ENCODE peak calls at places on chromosomes 11 and 22, in five cellular contexts. D is neural progenitor cell, Q is choroid plexus epithelial cell, E is A549, Z is BJ. H is an unnamed sample.

GRCh38 chr22:28940441-28940840 is 57.1 kb downstream of the ZNRF3 start:
- DNase-seq in D (peak; percentile 58), Q (no peak), E (no peak), Z (no peak), H (no peak)

GRCh38 chr11:66719111-66719872 is 9.7 kb downstream of the SPTBN2 start:
- DNase-seq in D (no peak), Q (no peak), E (no peak), Z (no peak), H (peak; percentile 58)

GRCh38 chr11:64790205-64791095 is 12.1 kb upstream of the SF1 start:
- DNase-seq in D (no peak), Q (no peak), E (no peak), Z (no peak), H (no peak)

GRCh38 chr11:125069008-125069407 is 5.9 kb downstream of the SLC37A2 start:
- DNase-seq in D (no peak), Q (no peak), E (no peak), Z (no peak), H (peak; percentile 52)

GRCh38 chr11:27898166-27898565 is 197.9 kb upstream of the BDNF start:
- DNase-seq in D (no peak), Q (no peak), E (no peak), Z (no peak), H (no peak)

GRCh38 chr22:43109921-43110443 is 568 bp upstream of the BIK start:
- DNase-seq in D (peak; percentile 64), Q (no peak), E (no peak), Z (no peak), H (no peak)

GRCh38 chr11:1825785-1826451 is 8.9 kb upstream of the SYT8 start:
- DNase-seq in D (no peak), Q (no peak), E (no peak), Z (no peak), H (no peak)

GRCh38 chr11:117259417-117259816 is 26.9 kb downstream of the RNF214 start:
- DNase-seq in D (no peak), Q (peak; percentile 69), E (no peak), Z (peak; percentile 71), H (no peak)

GRCh38 chr11:63887600-63887999 is 29.4 kb downstream of the RCOR2 start:
- DNase-seq in D (no peak), Q (no peak), E (no peak), Z (no peak), H (no peak)

GRCh38 chr11:779120-779954 is 2.0 kb upstream of the GATD1 start:
- DNase-seq in D (no peak), Q (no peak), E (no peak), Z (no peak), H (no peak)

GRCh38 chr11:26027887-26028286 is 304.0 kb upstream of the ANO3 start:
- DNase-seq in D (no peak), Q (no peak), E (no peak), Z (no peak), H (no peak)

GRCh38 chr11:96238563-96239166 is 104.3 kb downstream of the MAML2 start:
- DNase-seq in D (no peak), Q (peak; percentile 46), E (no peak), Z (no peak), H (no peak)

GRCh38 chr11:63670738-63671321 is 346 bp downstream of the ATL3 start:
- DNase-seq in D (peak; percentile 74), Q (no peak), E (peak; percentile 65), Z (no peak), H (no peak)

DNA sequence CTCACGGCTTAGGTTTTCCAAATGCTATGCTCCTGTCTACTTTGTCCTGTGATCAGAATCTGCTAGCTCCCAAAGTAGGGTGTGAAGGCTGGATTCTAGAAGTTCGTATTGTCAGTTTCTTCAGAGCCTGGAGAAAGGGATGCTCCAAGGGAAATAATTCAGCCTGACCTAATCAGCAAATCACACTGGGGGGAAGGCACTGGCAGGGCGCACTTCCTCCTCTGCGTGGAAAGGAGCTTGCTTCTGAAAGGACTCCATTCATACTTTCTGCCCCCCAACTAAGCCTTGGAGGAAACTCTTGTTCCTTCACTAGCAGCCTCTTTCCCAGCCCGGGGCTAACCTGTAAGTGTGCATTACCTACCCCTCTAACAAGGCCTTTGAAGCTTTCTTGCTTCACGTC is 165.9 kb downstream of the NAV2 start:
- DNase-seq in D (no peak), Q (no peak), E (no peak), Z (no peak), H (no peak)
- H3K4me3 ChIP-seq in D (no peak overlapping the region), Q (no peak overlapping the region), E (no peak overlapping the region), Z (no peak overlapping the region), H (no peak overlapping the region)

DNA sequence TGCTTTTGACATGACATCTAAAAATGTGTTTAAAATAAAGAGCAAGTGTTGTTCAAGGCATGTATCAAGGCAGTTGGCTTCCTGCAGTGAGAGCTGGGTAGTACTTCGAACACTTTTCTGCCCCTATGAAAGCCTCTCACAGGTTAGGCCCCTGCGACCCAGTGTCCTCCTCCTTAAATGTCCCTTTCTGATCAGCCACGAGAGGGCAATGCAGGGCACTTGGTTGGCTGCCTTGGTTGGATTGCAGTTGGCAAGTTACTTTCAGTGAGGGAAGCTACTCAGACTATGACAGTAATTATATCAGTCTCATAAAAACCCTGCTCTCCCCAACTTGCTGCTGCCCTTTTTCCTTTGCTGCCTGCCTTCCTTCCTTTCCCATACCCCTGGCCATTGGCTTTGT is 743.8 kb downstream of the NTM start:
- DNase-seq in D (peak; percentile 78), Q (peak; percentile 23), E (peak; percentile 6), Z (no peak), H (peak; percentile 4)
- TF ChIP-seq CTCF in D (peak; percentile 68), Q (peak; percentile 40), E (no peak), Z (peak; percentile 28), H (peak; percentile 79)

DNA sequence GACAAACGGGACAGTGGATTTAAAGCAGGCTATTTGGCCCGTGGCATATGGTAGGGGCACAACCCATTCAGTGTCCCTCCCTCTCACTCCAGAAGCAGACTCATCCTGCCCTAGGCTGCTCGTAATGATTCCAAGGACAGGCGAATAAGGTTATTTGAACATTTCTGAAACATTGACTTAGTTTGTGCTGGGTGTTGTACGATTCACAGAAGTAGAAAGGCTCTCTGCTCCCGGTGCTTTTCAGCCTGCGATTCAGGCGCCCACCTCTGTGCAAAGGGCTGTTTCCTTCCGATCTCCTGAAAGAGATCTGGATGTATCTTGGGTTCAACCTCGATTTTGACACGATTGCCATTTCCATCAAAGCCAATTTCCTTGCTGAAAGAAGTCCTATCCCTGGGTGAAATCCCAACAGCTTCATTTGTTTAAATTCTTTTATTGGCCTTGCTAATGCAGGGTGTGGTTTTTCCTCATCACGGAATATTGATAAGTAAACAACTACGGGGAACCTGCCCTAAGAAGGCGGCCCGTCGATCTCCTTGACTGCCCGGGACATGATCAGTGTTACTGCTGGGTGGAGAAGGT is 1.1 kb upstream of the ZC3H12C start:
- DNase-seq in D (peak; percentile 32), Q (peak; percentile 42), E (no peak), Z (no peak), H (peak; percentile 14)
- H3K4me3 ChIP-seq in D (peak overlapping the region; percentile 83), Q (peak overlapping the region; percentile 74), E (peak overlapping the region; percentile 60), Z (peak overlapping the region; percentile 72), H (peak overlapping the region; percentile 62)

GRCh38 chr11:9765320-9766101 is 101.6 kb downstream of the SWAP70 start:
- DNase-seq in D (peak; percentile 25), Q (peak; percentile 99), E (no peak), Z (peak; percentile 73), H (no peak)
- TF ChIP-seq CTCF in D (no peak), Q (peak; percentile 1), E (no peak), Z (no peak), H (no peak)

H was measured in LNCaP clone FGC.